ENCODE peak calls at places on chromosomes 12 and 14, in nine cellular contexts. G, Z, C, U, R, F, W, J and L are unnamed samples.

GRCh38 chr14:95597784-95598204 is 62.9 kb downstream of the GLRX5 start:
- DNase-seq in J (no peak), C (peak; percentile 15), W (no peak), F (no peak), G (no peak), Z (peak; percentile 62), R (peak; percentile 65), U (peak; percentile 19), L (no peak)

GRCh38 chr12:55729592-55730446 is 1.0 kb upstream of the CD63 start:
- DNase-seq in G (peak; percentile 79), Z (peak; percentile 84), F (peak; percentile 88), R (peak; percentile 94), C (peak; percentile 90), U (peak; percentile 89), J (peak; percentile 93), W (peak; percentile 95), L (peak; percentile 73)

GRCh38 chr12:132827763-132828703 is 636 bp downstream of the GOLGA3 start:
- DNase-seq in W (peak; percentile 76), R (peak; percentile 88), C (peak; percentile 13), U (peak; percentile 80), G (no peak), J (peak; percentile 50), Z (peak; percentile 52), F (peak; percentile 64), L (peak; percentile 29)

GRCh38 chr14:105053996-105054395 is 11.2 kb downstream of the GPR132 start:
- DNase-seq in U (no peak), Z (no peak), R (no peak), C (no peak), G (no peak), W (no peak), F (no peak), J (no peak), L (no peak)

GRCh38 chr12:117100251-117100650 is 1.0 kb upstream of the TESC start:
- DNase-seq in R (peak; percentile 57), J (no peak), U (no peak), C (no peak), G (no peak), Z (peak; percentile 57), W (no peak), F (peak; percentile 35), L (no peak)

GRCh38 chr12:93231938-93232337 is 145.8 kb upstream of the NUDT4 start:
- DNase-seq in G (no peak), W (no peak), Z (no peak), J (no peak), U (no peak), C (no peak), F (no peak), R (no peak), L (no peak)

GRCh38 chr12:103657331-103657730 is 70.3 kb downstream of the STAB2 start:
- DNase-seq in W (no peak), Z (no peak), F (no peak), U (no peak), J (no peak), G (no peak), R (peak; percentile 28), C (no peak), L (no peak)

GRCh38 chr14:85118274-85118673 is 411.7 kb upstream of the FLRT2 start:
- DNase-seq in G (no peak), C (no peak), Z (no peak), R (no peak), W (no peak), U (no peak), F (no peak), J (no peak), L (no peak)

GRCh38 chr12:105983622-105984325 is 155.0 kb downstream of the NUAK1 start:
- DNase-seq in R (peak; percentile 85), Z (no peak), F (no peak), J (no peak), W (no peak), C (no peak), U (peak; percentile 94), G (no peak), L (no peak)

GRCh38 chr12:57837779-57838562 is 8.6 kb downstream of the CTDSP2 start:
- DNase-seq in F (no peak), J (no peak), G (no peak), W (no peak), R (peak; percentile 88), C (no peak), Z (peak; percentile 55), U (peak; percentile 68), L (no peak)

GRCh38 chr12:117583677-117584076 is 222.3 kb upstream of the NOS1 start:
- DNase-seq in R (no peak), W (no peak), F (no peak), U (no peak), J (peak; percentile 24), G (no peak), Z (no peak), C (no peak), L (no peak)

GRCh38 chr12:121783771-121784170 is 9.7 kb downstream of the RHOF start:
- DNase-seq in G (no peak), Z (no peak), C (no peak), J (no peak), F (no peak), R (peak; percentile 78), U (no peak), W (no peak), L (peak; percentile 59)

GRCh38 chr12:97801471-97802045 is 339.0 kb downstream of the RMST start:
- DNase-seq in C (no peak), F (no peak), W (no peak), U (no peak), J (no peak), R (no peak), Z (no peak), G (no peak), L (no peak)

GRCh38 chr14:88039197-88039596 is 34.3 kb downstream of the GPR65 start:
- DNase-seq in Z (no peak), R (no peak), G (no peak), W (no peak), J (no peak), F (no peak), U (no peak), C (no peak), L (no peak)

GRCh38 chr12:3771853-3772252 is 18.9 kb upstream of the CRACR2A start:
- DNase-seq in G (no peak), R (no peak), Z (no peak), C (no peak), W (no peak), J (no peak), U (no peak), F (no peak), L (no peak)

DNA sequence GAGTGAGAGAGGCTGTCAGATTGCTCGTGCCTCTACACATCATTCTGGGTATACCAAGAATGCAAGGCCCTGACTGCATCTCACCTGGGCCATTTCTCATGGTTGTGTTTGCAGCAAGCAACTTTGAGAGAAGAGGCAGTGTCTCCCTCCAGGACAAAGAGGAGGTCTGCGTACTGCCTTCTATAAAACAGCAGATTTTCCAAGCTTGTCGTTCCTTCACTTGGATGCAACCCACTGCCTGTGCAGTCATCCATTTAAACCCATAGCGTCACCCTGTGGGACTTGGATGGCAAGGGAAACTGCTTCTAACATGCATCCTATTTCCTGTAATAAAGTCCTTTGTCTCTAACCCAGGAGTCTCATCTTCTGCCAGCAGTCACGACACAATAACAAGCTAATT is 1.3 kb downstream of the POMT2 start:
- DNase-seq in F (no peak), W (no peak), J (no peak), R (peak; percentile 51), C (no peak), U (no peak), G (no peak), Z (no peak), L (no peak)
- H3K4me3 ChIP-seq in F (no peak overlapping the region), W (no peak overlapping the region), J (no peak overlapping the region), R (peak overlapping the region; percentile 85), C (peak overlapping the region; percentile 100), U (no peak overlapping the region), G (peak overlapping the region; percentile 99), Z (no peak overlapping the region), L (peak overlapping the region; percentile 83)

DNA sequence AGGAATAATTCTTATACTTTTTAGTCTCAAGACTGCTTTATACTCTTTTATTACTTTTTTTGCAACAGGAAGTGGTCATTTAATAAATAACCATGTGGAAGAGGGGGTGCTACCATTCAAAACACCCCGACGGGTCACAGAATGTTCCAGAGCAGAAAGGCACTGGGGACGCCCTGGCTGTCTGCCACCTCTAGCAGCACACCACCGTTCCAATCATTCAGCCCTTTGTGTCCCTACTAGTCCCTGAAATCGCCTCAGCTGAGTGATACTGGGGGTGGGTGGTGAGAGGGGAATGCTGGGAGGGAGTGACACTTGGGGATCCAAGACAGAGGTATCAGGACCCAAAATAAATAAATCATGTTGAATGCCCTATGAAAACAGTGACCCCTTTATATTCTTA is 52.4 kb downstream of the MON2 start:
- DNase-seq in C (no peak), R (no peak), J (no peak), G (no peak), W (no peak), F (no peak), Z (no peak), U (no peak), L (no peak)
- H3K4me3 ChIP-seq in C (no peak overlapping the region), R (no peak overlapping the region), J (no peak overlapping the region), G (no peak overlapping the region), W (no peak overlapping the region), F (no peak overlapping the region), Z (no peak overlapping the region), U (no peak overlapping the region), L (no peak overlapping the region)

GRCh38 chr12:80708535-80709328 is 1.3 kb downstream of the MYF6 start:
- DNase-seq in U (no peak), W (no peak), R (no peak), F (peak; percentile 51), Z (peak; percentile 34), G (no peak), C (no peak), J (no peak), L (no peak)

GRCh38 chr12:80712866-80713265 is 3.8 kb upstream of the MYF5 start:
- DNase-seq in W (no peak), F (no peak), G (no peak), R (no peak), C (no peak), U (no peak), J (no peak), Z (no peak), L (no peak)

GRCh38 chr12:80711866-80712265 is 4.4 kb downstream of the MYF6 start:
- DNase-seq in W (no peak), R (no peak), U (no peak), C (no peak), F (no peak), J (no peak), Z (no peak), G (no peak), L (no peak)

GRCh38 chr12:80709811-80710726 is 2.6 kb downstream of the MYF6 start:
- DNase-seq in G (no peak), W (no peak), J (no peak), F (no peak), C (no peak), Z (peak; percentile 37), U (no peak), R (no peak), L (no peak)

GRCh38 chr12:80710727-80711066 is 3.3 kb downstream of the MYF6 start:
- DNase-seq in W (no peak), F (no peak), R (no peak), U (no peak), J (no peak), G (no peak), C (no peak), Z (no peak), L (no peak)
- H3K4me3 ChIP-seq in W (no peak overlapping the region), F (no peak overlapping the region), R (no peak overlapping the region), U (no peak overlapping the region), J (no peak overlapping the region), G (no peak overlapping the region), C (no peak overlapping the region), Z (no peak overlapping the region), L (no peak overlapping the region)

DNA sequence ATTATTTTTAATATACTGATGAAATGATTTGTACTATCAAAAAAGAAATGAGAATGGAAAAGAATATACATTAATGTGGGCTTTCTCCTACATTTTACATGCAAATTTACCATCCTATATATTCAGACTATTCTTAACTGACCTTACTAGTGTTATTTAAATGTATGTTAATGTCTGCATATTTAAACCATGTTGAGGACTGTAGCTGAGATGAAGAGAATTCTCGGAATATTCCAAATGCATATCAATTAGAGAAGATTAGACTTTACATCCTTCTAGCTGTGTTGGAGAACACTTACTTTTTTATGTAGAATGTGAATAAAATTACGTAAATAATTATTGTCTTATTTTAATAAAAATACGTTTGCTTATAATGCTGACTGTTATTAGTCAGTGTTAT is 990.1 kb upstream of the LRFN5 start:
- DNase-seq in W (no peak), G (no peak), J (no peak), R (no peak), C (no peak), U (no peak), Z (no peak), F (no peak), L (no peak)
- H3K4me3 ChIP-seq in W (no peak overlapping the region), G (no peak overlapping the region), J (no peak overlapping the region), R (no peak overlapping the region), C (no peak overlapping the region), U (no peak overlapping the region), Z (no peak overlapping the region), F (no peak overlapping the region), L (no peak overlapping the region)